ENCODE peak calls at places on chromosomes 4 and X, in eight cellular contexts. One of them, this sample, is unnamed.
A peak's percentile ranks its signal among the peaks of the same experiment; 100 is the strongest.

GRCh38 chrX:34578237-34578636 is 78.8 kb downstream of the TMEM47 start:
- DNase-seq in activated CD4-positive, alpha-beta T cell treated with anti-CD3 and anti-CD28 coated beads, Interleukin-2, amount 10 ng/mL, durations not matched to agents 7 days and 5 days: no peak
- DNase-seq in ovary: no peak
- DNase-seq in heart right ventricle: peak; percentile 4
- DNase-seq in dermis microvascular lymphatic vessel endothelial cell: peak; percentile 65
- DNase-seq in endodermal cell: no peak
- DNase-seq in NCI-H1092 treated with DMSO at 0.1 percent for 48 hours: peak; percentile 2
- DNase-seq in RCC 7860: no peak
- DNase-seq in this sample: peak; percentile 22

GRCh38 chr4:86934147-86934771 is 552 bp upstream of the AFF1 start:
- DNase-seq in activated CD4-positive, alpha-beta T cell treated with anti-CD3 and anti-CD28 coated beads, Interleukin-2, amount 10 ng/mL, durations not matched to agents 7 days and 5 days: peak; percentile 9
- DNase-seq in ovary: no peak
- DNase-seq in heart right ventricle: no peak
- DNase-seq in dermis microvascular lymphatic vessel endothelial cell: no peak
- DNase-seq in endodermal cell: peak; percentile 65
- DNase-seq in NCI-H1092 treated with DMSO at 0.1 percent for 48 hours: no peak
- DNase-seq in RCC 7860: no peak
- DNase-seq in this sample: peak; percentile 58

GRCh38 chr4:23720556-23720955 is 169.3 kb downstream of the PPARGC1A start:
- DNase-seq in activated CD4-positive, alpha-beta T cell treated with anti-CD3 and anti-CD28 coated beads, Interleukin-2, amount 10 ng/mL, durations not matched to agents 7 days and 5 days: no peak
- DNase-seq in ovary: no peak
- DNase-seq in heart right ventricle: no peak
- DNase-seq in dermis microvascular lymphatic vessel endothelial cell: no peak
- DNase-seq in endodermal cell: no peak
- DNase-seq in NCI-H1092 treated with DMSO at 0.1 percent for 48 hours: no peak
- DNase-seq in RCC 7860: no peak
- DNase-seq in this sample: no peak

GRCh38 chr4:112348488-112349158 is 51.5 kb downstream of the ALPK1 start:
- DNase-seq in activated CD4-positive, alpha-beta T cell treated with anti-CD3 and anti-CD28 coated beads, Interleukin-2, amount 10 ng/mL, durations not matched to agents 7 days and 5 days: no peak
- DNase-seq in ovary: no peak
- DNase-seq in heart right ventricle: peak; percentile 84
- DNase-seq in dermis microvascular lymphatic vessel endothelial cell: no peak
- DNase-seq in endodermal cell: peak; percentile 89
- DNase-seq in NCI-H1092 treated with DMSO at 0.1 percent for 48 hours: peak; percentile 95
- DNase-seq in RCC 7860: no peak
- DNase-seq in this sample: peak; percentile 92

GRCh38 chrX:79169484-79169883 is 25.0 kb downstream of the GPR174 start:
- DNase-seq in activated CD4-positive, alpha-beta T cell treated with anti-CD3 and anti-CD28 coated beads, Interleukin-2, amount 10 ng/mL, durations not matched to agents 7 days and 5 days: no peak
- DNase-seq in ovary: no peak
- DNase-seq in heart right ventricle: no peak
- DNase-seq in dermis microvascular lymphatic vessel endothelial cell: no peak
- DNase-seq in endodermal cell: no peak
- DNase-seq in NCI-H1092 treated with DMSO at 0.1 percent for 48 hours: no peak
- DNase-seq in RCC 7860: no peak
- DNase-seq in this sample: no peak

GRCh38 chr4:177671387-177671786 is 229.2 kb upstream of the AGA start:
- DNase-seq in activated CD4-positive, alpha-beta T cell treated with anti-CD3 and anti-CD28 coated beads, Interleukin-2, amount 10 ng/mL, durations not matched to agents 7 days and 5 days: no peak
- DNase-seq in ovary: no peak
- DNase-seq in heart right ventricle: no peak
- DNase-seq in dermis microvascular lymphatic vessel endothelial cell: no peak
- DNase-seq in endodermal cell: no peak
- DNase-seq in NCI-H1092 treated with DMSO at 0.1 percent for 48 hours: no peak
- DNase-seq in RCC 7860: no peak
- DNase-seq in this sample: no peak

GRCh38 chr4:122577189-122577553 is 43.7 kb downstream of the IL21 start:
- DNase-seq in activated CD4-positive, alpha-beta T cell treated with anti-CD3 and anti-CD28 coated beads, Interleukin-2, amount 10 ng/mL, durations not matched to agents 7 days and 5 days: no peak
- DNase-seq in ovary: no peak
- DNase-seq in heart right ventricle: no peak
- DNase-seq in dermis microvascular lymphatic vessel endothelial cell: no peak
- DNase-seq in endodermal cell: no peak
- DNase-seq in NCI-H1092 treated with DMSO at 0.1 percent for 48 hours: no peak
- DNase-seq in RCC 7860: no peak
- DNase-seq in this sample: no peak

GRCh38 chr4:183823394-183823793 is 81.7 kb upstream of the STOX2 start:
- DNase-seq in activated CD4-positive, alpha-beta T cell treated with anti-CD3 and anti-CD28 coated beads, Interleukin-2, amount 10 ng/mL, durations not matched to agents 7 days and 5 days: no peak
- DNase-seq in ovary: no peak
- DNase-seq in heart right ventricle: no peak
- DNase-seq in dermis microvascular lymphatic vessel endothelial cell: no peak
- DNase-seq in endodermal cell: no peak
- DNase-seq in NCI-H1092 treated with DMSO at 0.1 percent for 48 hours: no peak
- DNase-seq in RCC 7860: peak; percentile 84
- DNase-seq in this sample: peak; percentile 59

GRCh38 chr4:43394976-43395375 is 502.5 kb downstream of the GRXCR1 start:
- DNase-seq in activated CD4-positive, alpha-beta T cell treated with anti-CD3 and anti-CD28 coated beads, Interleukin-2, amount 10 ng/mL, durations not matched to agents 7 days and 5 days: no peak
- DNase-seq in ovary: no peak
- DNase-seq in heart right ventricle: no peak
- DNase-seq in dermis microvascular lymphatic vessel endothelial cell: no peak
- DNase-seq in endodermal cell: no peak
- DNase-seq in NCI-H1092 treated with DMSO at 0.1 percent for 48 hours: no peak
- DNase-seq in RCC 7860: no peak
- DNase-seq in this sample: no peak

GRCh38 chr4:110628321-110629213 is 5.7 kb upstream of the PITX2 start:
- DNase-seq in activated CD4-positive, alpha-beta T cell treated with anti-CD3 and anti-CD28 coated beads, Interleukin-2, amount 10 ng/mL, durations not matched to agents 7 days and 5 days: no peak
- DNase-seq in ovary: no peak
- DNase-seq in heart right ventricle: no peak
- DNase-seq in dermis microvascular lymphatic vessel endothelial cell: no peak
- DNase-seq in endodermal cell: peak; percentile 80
- DNase-seq in NCI-H1092 treated with DMSO at 0.1 percent for 48 hours: no peak
- DNase-seq in RCC 7860: no peak
- DNase-seq in this sample: peak; percentile 65

GRCh38 chrX:121782544-121782943 is 735.1 kb downstream of the GLUD2 start:
- DNase-seq in activated CD4-positive, alpha-beta T cell treated with anti-CD3 and anti-CD28 coated beads, Interleukin-2, amount 10 ng/mL, durations not matched to agents 7 days and 5 days: no peak
- DNase-seq in ovary: no peak
- DNase-seq in heart right ventricle: no peak
- DNase-seq in dermis microvascular lymphatic vessel endothelial cell: no peak
- DNase-seq in endodermal cell: no peak
- DNase-seq in NCI-H1092 treated with DMSO at 0.1 percent for 48 hours: no peak
- DNase-seq in RCC 7860: no peak
- DNase-seq in this sample: no peak

GRCh38 chr4:113260671-113261070 is 211.2 kb downstream of the ANK2 start:
- DNase-seq in activated CD4-positive, alpha-beta T cell treated with anti-CD3 and anti-CD28 coated beads, Interleukin-2, amount 10 ng/mL, durations not matched to agents 7 days and 5 days: no peak
- DNase-seq in ovary: no peak
- DNase-seq in heart right ventricle: no peak
- DNase-seq in dermis microvascular lymphatic vessel endothelial cell: no peak
- DNase-seq in endodermal cell: no peak
- DNase-seq in NCI-H1092 treated with DMSO at 0.1 percent for 48 hours: no peak
- DNase-seq in RCC 7860: no peak
- DNase-seq in this sample: no peak

GRCh38 chr4:116110713-116111112 is 974.7 kb downstream of the TRAM1L1 start:
- DNase-seq in activated CD4-positive, alpha-beta T cell treated with anti-CD3 and anti-CD28 coated beads, Interleukin-2, amount 10 ng/mL, durations not matched to agents 7 days and 5 days: no peak
- DNase-seq in ovary: no peak
- DNase-seq in heart right ventricle: no peak
- DNase-seq in dermis microvascular lymphatic vessel endothelial cell: no peak
- DNase-seq in endodermal cell: no peak
- DNase-seq in NCI-H1092 treated with DMSO at 0.1 percent for 48 hours: no peak
- DNase-seq in RCC 7860: no peak
- DNase-seq in this sample: no peak

GRCh38 chrX:55007633-55008032 is 7.5 kb downstream of the APEX2 start:
- DNase-seq in activated CD4-positive, alpha-beta T cell treated with anti-CD3 and anti-CD28 coated beads, Interleukin-2, amount 10 ng/mL, durations not matched to agents 7 days and 5 days: no peak
- DNase-seq in ovary: peak; percentile 74
- DNase-seq in heart right ventricle: peak; percentile 24
- DNase-seq in dermis microvascular lymphatic vessel endothelial cell: no peak
- DNase-seq in endodermal cell: no peak
- DNase-seq in NCI-H1092 treated with DMSO at 0.1 percent for 48 hours: no peak
- DNase-seq in RCC 7860: peak; percentile 7
- DNase-seq in this sample: no peak

GRCh38 chr4:170007113-170007512 is 19.1 kb downstream of the MFAP3L start:
- DNase-seq in activated CD4-positive, alpha-beta T cell treated with anti-CD3 and anti-CD28 coated beads, Interleukin-2, amount 10 ng/mL, durations not matched to agents 7 days and 5 days: no peak
- DNase-seq in ovary: no peak
- DNase-seq in heart right ventricle: no peak
- DNase-seq in dermis microvascular lymphatic vessel endothelial cell: no peak
- DNase-seq in endodermal cell: no peak
- DNase-seq in NCI-H1092 treated with DMSO at 0.1 percent for 48 hours: no peak
- DNase-seq in RCC 7860: peak; percentile 68
- DNase-seq in this sample: no peak

GRCh38 chr4:3465698-3466671 is 2.9 kb downstream of the DOK7 start:
- DNase-seq in activated CD4-positive, alpha-beta T cell treated with anti-CD3 and anti-CD28 coated beads, Interleukin-2, amount 10 ng/mL, durations not matched to agents 7 days and 5 days: no peak
- DNase-seq in ovary: no peak
- DNase-seq in heart right ventricle: no peak
- DNase-seq in dermis microvascular lymphatic vessel endothelial cell: no peak
- DNase-seq in endodermal cell: peak; percentile 86
- DNase-seq in NCI-H1092 treated with DMSO at 0.1 percent for 48 hours: no peak
- DNase-seq in RCC 7860: no peak
- DNase-seq in this sample: peak; percentile 29

GRCh38 chr4:26407466-26407865 is 82.8 kb downstream of the CCKAR start:
- DNase-seq in activated CD4-positive, alpha-beta T cell treated with anti-CD3 and anti-CD28 coated beads, Interleukin-2, amount 10 ng/mL, durations not matched to agents 7 days and 5 days: no peak
- DNase-seq in ovary: no peak
- DNase-seq in heart right ventricle: no peak
- DNase-seq in dermis microvascular lymphatic vessel endothelial cell: no peak
- DNase-seq in endodermal cell: no peak
- DNase-seq in NCI-H1092 treated with DMSO at 0.1 percent for 48 hours: no peak
- DNase-seq in RCC 7860: no peak
- DNase-seq in this sample: no peak

GRCh38 chr4:24260922-24261581 is 323.3 kb downstream of the DHX15 start:
- DNase-seq in activated CD4-positive, alpha-beta T cell treated with anti-CD3 and anti-CD28 coated beads, Interleukin-2, amount 10 ng/mL, durations not matched to agents 7 days and 5 days: no peak
- DNase-seq in ovary: no peak
- DNase-seq in heart right ventricle: no peak
- DNase-seq in dermis microvascular lymphatic vessel endothelial cell: no peak
- DNase-seq in endodermal cell: no peak
- DNase-seq in NCI-H1092 treated with DMSO at 0.1 percent for 48 hours: no peak
- DNase-seq in RCC 7860: no peak
- DNase-seq in this sample: no peak

GRCh38 chr4:174284181-174284886 is 623 bp downstream of the CEP44 start:
- DNase-seq in activated CD4-positive, alpha-beta T cell treated with anti-CD3 and anti-CD28 coated beads, Interleukin-2, amount 10 ng/mL, durations not matched to agents 7 days and 5 days: no peak
- DNase-seq in ovary: no peak
- DNase-seq in heart right ventricle: no peak
- DNase-seq in dermis microvascular lymphatic vessel endothelial cell: peak; percentile 40
- DNase-seq in endodermal cell: no peak
- DNase-seq in NCI-H1092 treated with DMSO at 0.1 percent for 48 hours: peak; percentile 63
- DNase-seq in RCC 7860: peak; percentile 58
- DNase-seq in this sample: peak; percentile 72

GRCh38 chrX:7985568-7985967 is 58.4 kb upstream of the PNPLA4 start:
- DNase-seq in activated CD4-positive, alpha-beta T cell treated with anti-CD3 and anti-CD28 coated beads, Interleukin-2, amount 10 ng/mL, durations not matched to agents 7 days and 5 days: no peak
- DNase-seq in ovary: no peak
- DNase-seq in heart right ventricle: no peak
- DNase-seq in dermis microvascular lymphatic vessel endothelial cell: no peak
- DNase-seq in endodermal cell: no peak
- DNase-seq in NCI-H1092 treated with DMSO at 0.1 percent for 48 hours: no peak
- DNase-seq in RCC 7860: peak; percentile 26
- DNase-seq in this sample: no peak

GRCh38 chrX:30577362-30577961 is at the start of gene TASL:
- DNase-seq in activated CD4-positive, alpha-beta T cell treated with anti-CD3 and anti-CD28 coated beads, Interleukin-2, amount 10 ng/mL, durations not matched to agents 7 days and 5 days: peak; percentile 52
- DNase-seq in ovary: no peak
- DNase-seq in heart right ventricle: no peak
- DNase-seq in dermis microvascular lymphatic vessel endothelial cell: no peak
- DNase-seq in endodermal cell: no peak
- DNase-seq in NCI-H1092 treated with DMSO at 0.1 percent for 48 hours: no peak
- DNase-seq in RCC 7860: no peak
- DNase-seq in this sample: no peak

GRCh38 chrX:134646671-134647070 is 11.6 kb downstream of the PLAC1 start:
- DNase-seq in activated CD4-positive, alpha-beta T cell treated with anti-CD3 and anti-CD28 coated beads, Interleukin-2, amount 10 ng/mL, durations not matched to agents 7 days and 5 days: no peak
- DNase-seq in ovary: no peak
- DNase-seq in heart right ventricle: no peak
- DNase-seq in dermis microvascular lymphatic vessel endothelial cell: no peak
- DNase-seq in endodermal cell: no peak
- DNase-seq in NCI-H1092 treated with DMSO at 0.1 percent for 48 hours: no peak
- DNase-seq in RCC 7860: no peak
- DNase-seq in this sample: no peak

GRCh38 chr4:173167793-173168395 is 717 bp upstream of the GALNT7 start:
- DNase-seq in activated CD4-positive, alpha-beta T cell treated with anti-CD3 and anti-CD28 coated beads, Interleukin-2, amount 10 ng/mL, durations not matched to agents 7 days and 5 days: peak; percentile 17
- DNase-seq in ovary: peak; percentile 20
- DNase-seq in heart right ventricle: peak; percentile 13
- DNase-seq in dermis microvascular lymphatic vessel endothelial cell: no peak
- DNase-seq in endodermal cell: peak; percentile 80
- DNase-seq in NCI-H1092 treated with DMSO at 0.1 percent for 48 hours: peak; percentile 77
- DNase-seq in RCC 7860: peak; percentile 52
- DNase-seq in this sample: peak; percentile 81

GRCh38 chr4:24805566-24805965 is 10.2 kb downstream of the SOD3 start:
- DNase-seq in activated CD4-positive, alpha-beta T cell treated with anti-CD3 and anti-CD28 coated beads, Interleukin-2, amount 10 ng/mL, durations not matched to agents 7 days and 5 days: no peak
- DNase-seq in ovary: no peak
- DNase-seq in heart right ventricle: no peak
- DNase-seq in dermis microvascular lymphatic vessel endothelial cell: no peak
- DNase-seq in endodermal cell: no peak
- DNase-seq in NCI-H1092 treated with DMSO at 0.1 percent for 48 hours: no peak
- DNase-seq in RCC 7860: no peak
- DNase-seq in this sample: peak; percentile 37

GRCh38 chr4:14091966-14092365 is 464.4 kb upstream of the BOD1L1 start:
- DNase-seq in activated CD4-positive, alpha-beta T cell treated with anti-CD3 and anti-CD28 coated beads, Interleukin-2, amount 10 ng/mL, durations not matched to agents 7 days and 5 days: no peak
- DNase-seq in ovary: no peak
- DNase-seq in heart right ventricle: no peak
- DNase-seq in dermis microvascular lymphatic vessel endothelial cell: no peak
- DNase-seq in endodermal cell: no peak
- DNase-seq in NCI-H1092 treated with DMSO at 0.1 percent for 48 hours: no peak
- DNase-seq in RCC 7860: no peak
- DNase-seq in this sample: no peak

GRCh38 chrX:134137353-134137752 is 99.6 kb upstream of the CCDC160 start:
- DNase-seq in activated CD4-positive, alpha-beta T cell treated with anti-CD3 and anti-CD28 coated beads, Interleukin-2, amount 10 ng/mL, durations not matched to agents 7 days and 5 days: no peak
- DNase-seq in ovary: no peak
- DNase-seq in heart right ventricle: no peak
- DNase-seq in dermis microvascular lymphatic vessel endothelial cell: no peak
- DNase-seq in endodermal cell: no peak
- DNase-seq in NCI-H1092 treated with DMSO at 0.1 percent for 48 hours: no peak
- DNase-seq in RCC 7860: no peak
- DNase-seq in this sample: no peak

GRCh38 chr4:21447320-21448055 is 501.1 kb downstream of the KCNIP4 start:
- DNase-seq in activated CD4-positive, alpha-beta T cell treated with anti-CD3 and anti-CD28 coated beads, Interleukin-2, amount 10 ng/mL, durations not matched to agents 7 days and 5 days: no peak
- DNase-seq in ovary: no peak
- DNase-seq in heart right ventricle: no peak
- DNase-seq in dermis microvascular lymphatic vessel endothelial cell: no peak
- DNase-seq in endodermal cell: no peak
- DNase-seq in NCI-H1092 treated with DMSO at 0.1 percent for 48 hours: no peak
- DNase-seq in RCC 7860: peak; percentile 36
- DNase-seq in this sample: peak; percentile 55

GRCh38 chrX:145856181-145856580 is 38.6 kb downstream of the SLITRK2 start:
- DNase-seq in activated CD4-positive, alpha-beta T cell treated with anti-CD3 and anti-CD28 coated beads, Interleukin-2, amount 10 ng/mL, durations not matched to agents 7 days and 5 days: no peak
- DNase-seq in ovary: no peak
- DNase-seq in heart right ventricle: no peak
- DNase-seq in dermis microvascular lymphatic vessel endothelial cell: no peak
- DNase-seq in endodermal cell: no peak
- DNase-seq in NCI-H1092 treated with DMSO at 0.1 percent for 48 hours: no peak
- DNase-seq in RCC 7860: no peak
- DNase-seq in this sample: no peak

GRCh38 chr4:57073559-57073958 is 36.6 kb downstream of the IGFBP7 start:
- DNase-seq in activated CD4-positive, alpha-beta T cell treated with anti-CD3 and anti-CD28 coated beads, Interleukin-2, amount 10 ng/mL, durations not matched to agents 7 days and 5 days: no peak
- DNase-seq in ovary: no peak
- DNase-seq in heart right ventricle: no peak
- DNase-seq in dermis microvascular lymphatic vessel endothelial cell: no peak
- DNase-seq in endodermal cell: no peak
- DNase-seq in NCI-H1092 treated with DMSO at 0.1 percent for 48 hours: no peak
- DNase-seq in RCC 7860: no peak
- DNase-seq in this sample: no peak

GRCh38 chr4:54819044-54819443 is 161.3 kb downstream of the KIT start:
- DNase-seq in activated CD4-positive, alpha-beta T cell treated with anti-CD3 and anti-CD28 coated beads, Interleukin-2, amount 10 ng/mL, durations not matched to agents 7 days and 5 days: no peak
- DNase-seq in ovary: no peak
- DNase-seq in heart right ventricle: no peak
- DNase-seq in dermis microvascular lymphatic vessel endothelial cell: no peak
- DNase-seq in endodermal cell: no peak
- DNase-seq in NCI-H1092 treated with DMSO at 0.1 percent for 48 hours: no peak
- DNase-seq in RCC 7860: no peak
- DNase-seq in this sample: no peak

GRCh38 chrX:52933976-52934703 is 24.2 kb downstream of the FAM156A start:
- DNase-seq in activated CD4-positive, alpha-beta T cell treated with anti-CD3 and anti-CD28 coated beads, Interleukin-2, amount 10 ng/mL, durations not matched to agents 7 days and 5 days: no peak
- DNase-seq in ovary: peak; percentile 8
- DNase-seq in heart right ventricle: no peak
- DNase-seq in dermis microvascular lymphatic vessel endothelial cell: no peak
- DNase-seq in endodermal cell: no peak
- DNase-seq in NCI-H1092 treated with DMSO at 0.1 percent for 48 hours: peak; percentile 57
- DNase-seq in RCC 7860: peak; percentile 67
- DNase-seq in this sample: no peak

GRCh38 chr4:83362492-83363329 is 28.1 kb upstream of the HPSE start:
- DNase-seq in activated CD4-positive, alpha-beta T cell treated with anti-CD3 and anti-CD28 coated beads, Interleukin-2, amount 10 ng/mL, durations not matched to agents 7 days and 5 days: no peak
- DNase-seq in ovary: no peak
- DNase-seq in heart right ventricle: no peak
- DNase-seq in dermis microvascular lymphatic vessel endothelial cell: peak; percentile 29
- DNase-seq in endodermal cell: no peak
- DNase-seq in NCI-H1092 treated with DMSO at 0.1 percent for 48 hours: no peak
- DNase-seq in RCC 7860: no peak
- DNase-seq in this sample: peak; percentile 19

GRCh38 chr4:19026281-19026680 is 1004.7 kb upstream of the LCORL start:
- DNase-seq in activated CD4-positive, alpha-beta T cell treated with anti-CD3 and anti-CD28 coated beads, Interleukin-2, amount 10 ng/mL, durations not matched to agents 7 days and 5 days: no peak
- DNase-seq in ovary: no peak
- DNase-seq in heart right ventricle: no peak
- DNase-seq in dermis microvascular lymphatic vessel endothelial cell: no peak
- DNase-seq in endodermal cell: no peak
- DNase-seq in NCI-H1092 treated with DMSO at 0.1 percent for 48 hours: no peak
- DNase-seq in RCC 7860: no peak
- DNase-seq in this sample: no peak